ENCODE peak calls at places on chromosomes 7 and 10, in six cellular contexts. L is A172; X is stimulated activated CD4-positive, alpha-beta T cell treated with anti-CD3 and anti-CD28 coated beads, Interleukin-15, amount 100 ng/mL, for 1 hour; Q is Peyer's patch; D is GM23338; C is frontal cortex. T is an unnamed sample.

GRCh38 chr10:34955391-34955790 is 134.8 kb downstream of the CUL2 start:
- DNase-seq in X (no peak), D (no peak), C (no peak), L (peak; percentile 19), Q (no peak), T (no peak)

GRCh38 chr7:604884-605531 is 85.4 kb upstream of the PDGFA start:
- DNase-seq in C (no peak), L (no peak), Q (no peak), X (no peak), D (no peak), T (no peak)

GRCh38 chr10:126242352-126243260 is 145.7 kb downstream of the ADAM12 start:
- DNase-seq in C (peak; percentile 38), X (no peak), L (no peak), D (no peak), Q (no peak), T (no peak)

GRCh38 chr7:36305648-36306047 is 84.0 kb upstream of the ANLN start:
- DNase-seq in L (no peak), Q (no peak), D (no peak), X (no peak), C (no peak), T (no peak)

GRCh38 chr7:23852988-23853387 is 143.0 kb downstream of the STK31 start:
- DNase-seq in X (no peak), D (no peak), L (no peak), Q (no peak), C (no peak), T (no peak)

GRCh38 chr10:100982916-100983830 is 4.1 kb downstream of the MRPL43 start:
- DNase-seq in Q (no peak), C (no peak), X (no peak), D (no peak), L (no peak), T (no peak)

GRCh38 chr7:23244335-23244635 is 2.3 kb upstream of the GPNMB start:
- DNase-seq in C (no peak), L (no peak), Q (no peak), D (no peak), X (no peak), T (no peak)

GRCh38 chr10:3173173-3173878 is 744 bp upstream of the PITRM1 start:
- DNase-seq in D (peak; percentile 98), L (no peak), C (no peak), Q (peak; percentile 93), X (no peak), T (no peak)

GRCh38 chr7:111987115-111987826 is 218.9 kb downstream of the DOCK4 start:
- DNase-seq in X (no peak), Q (no peak), C (no peak), L (peak; percentile 12), D (no peak), T (no peak)

GRCh38 chr7:67413670-67414069 is 417.0 kb downstream of the TYW1 start:
- DNase-seq in Q (no peak), L (no peak), D (no peak), X (no peak), C (no peak), T (no peak)

GRCh38 chr10:21184216-21184615 is 287.1 kb upstream of the NEBL start:
- DNase-seq in C (no peak), D (no peak), Q (no peak), X (no peak), L (peak; percentile 47), T (no peak)

GRCh38 chr10:1432161-1432560 is 305.2 kb downstream of the ADARB2 start:
- DNase-seq in X (no peak), Q (no peak), L (no peak), D (no peak), C (no peak), T (no peak)

GRCh38 chr7:157769870-157770213 is 433.0 kb downstream of the DNAJB6 start:
- DNase-seq in D (no peak), X (no peak), L (no peak), Q (no peak), C (no peak), T (no peak)

GRCh38 chr7:1794888-1795542 is 124.9 kb downstream of the ELFN1 start:
- DNase-seq in X (no peak), L (no peak), D (no peak), Q (no peak), C (no peak), T (no peak)

GRCh38 chr7:71976670-71977069 is 435.5 kb downstream of the CALN1 start:
- DNase-seq in L (no peak), Q (no peak), C (no peak), X (no peak), D (no peak), T (no peak)

T was measured in mucosa of gallbladder.